ENCODE peak calls at places on chromosomes 13 and 19, in ten cellular contexts. One of them, this sample, is unnamed.

GRCh38 chr13:30119476-30119875 is 187.9 kb downstream of the KATNAL1 start:
- DNase-seq in body of pancreas: no peak
- DNase-seq in mucosa of descending colon: no peak
- DNase-seq in OCI-LY7: no peak
- DNase-seq in CD4-positive, CD25-positive, alpha-beta regulatory T cell: peak; percentile 30
- DNase-seq in colonic mucosa: no peak
- DNase-seq in adipocyte: peak; percentile 87
- DNase-seq in esophagus squamous epithelium: no peak
- DNase-seq in fibroblast of lung: peak; percentile 18
- DNase-seq in ascending aorta: no peak
- DNase-seq in this sample: no peak

GRCh38 chr13:76512676-76513277 is 373.4 kb downstream of the KCTD12 start:
- DNase-seq in colonic mucosa: no peak
- DNase-seq in fibroblast of lung: peak; percentile 97
- DNase-seq in CD4-positive, CD25-positive, alpha-beta regulatory T cell: no peak
- DNase-seq in OCI-LY7: no peak
- DNase-seq in adipocyte: peak; percentile 91
- DNase-seq in body of pancreas: no peak
- DNase-seq in ascending aorta: no peak
- DNase-seq in mucosa of descending colon: no peak
- DNase-seq in esophagus squamous epithelium: no peak
- DNase-seq in this sample: no peak

GRCh38 chr19:1113278-1113985 is 9.6 kb downstream of the GPX4 start:
- DNase-seq in OCI-LY7: peak; percentile 86
- DNase-seq in fibroblast of lung: peak; percentile 94
- DNase-seq in mucosa of descending colon: peak; percentile 98
- DNase-seq in esophagus squamous epithelium: peak; percentile 69
- DNase-seq in ascending aorta: peak; percentile 97
- DNase-seq in colonic mucosa: peak; percentile 99
- DNase-seq in adipocyte: peak; percentile 96
- DNase-seq in body of pancreas: peak; percentile 97
- DNase-seq in CD4-positive, CD25-positive, alpha-beta regulatory T cell: peak; percentile 79
- DNase-seq in this sample: peak; percentile 96

GRCh38 chr13:73748404-73748803 is 385.8 kb downstream of the KLF12 start:
- DNase-seq in adipocyte: no peak
- DNase-seq in esophagus squamous epithelium: no peak
- DNase-seq in mucosa of descending colon: no peak
- DNase-seq in ascending aorta: no peak
- DNase-seq in fibroblast of lung: no peak
- DNase-seq in CD4-positive, CD25-positive, alpha-beta regulatory T cell: no peak
- DNase-seq in body of pancreas: no peak
- DNase-seq in colonic mucosa: no peak
- DNase-seq in OCI-LY7: no peak
- DNase-seq in this sample: no peak

GRCh38 chr13:21925720-21926119 is 254.8 kb downstream of the FGF9 start:
- DNase-seq in body of pancreas: no peak
- DNase-seq in fibroblast of lung: no peak
- DNase-seq in OCI-LY7: no peak
- DNase-seq in colonic mucosa: no peak
- DNase-seq in mucosa of descending colon: no peak
- DNase-seq in CD4-positive, CD25-positive, alpha-beta regulatory T cell: no peak
- DNase-seq in adipocyte: no peak
- DNase-seq in ascending aorta: peak; percentile 33
- DNase-seq in esophagus squamous epithelium: no peak
- DNase-seq in this sample: no peak

GRCh38 chr19:50843701-50844221 is 10.4 kb upstream of the KLK15 start:
- DNase-seq in ascending aorta: no peak
- DNase-seq in OCI-LY7: no peak
- DNase-seq in CD4-positive, CD25-positive, alpha-beta regulatory T cell: no peak
- DNase-seq in colonic mucosa: no peak
- DNase-seq in body of pancreas: no peak
- DNase-seq in esophagus squamous epithelium: no peak
- DNase-seq in adipocyte: no peak
- DNase-seq in mucosa of descending colon: no peak
- DNase-seq in fibroblast of lung: no peak
- DNase-seq in this sample: no peak

GRCh38 chr13:95950103-95950502 is 103.1 kb downstream of the UGGT2 start:
- DNase-seq in adipocyte: no peak
- DNase-seq in ascending aorta: no peak
- DNase-seq in colonic mucosa: no peak
- DNase-seq in OCI-LY7: no peak
- DNase-seq in body of pancreas: no peak
- DNase-seq in esophagus squamous epithelium: no peak
- DNase-seq in CD4-positive, CD25-positive, alpha-beta regulatory T cell: no peak
- DNase-seq in fibroblast of lung: no peak
- DNase-seq in mucosa of descending colon: no peak
- DNase-seq in this sample: no peak

GRCh38 chr19:55209430-55210119 is at the start of gene PTPRH:
- DNase-seq in ascending aorta: no peak
- DNase-seq in mucosa of descending colon: peak; percentile 85
- DNase-seq in body of pancreas: peak; percentile 55
- DNase-seq in colonic mucosa: peak; percentile 87
- DNase-seq in CD4-positive, CD25-positive, alpha-beta regulatory T cell: no peak
- DNase-seq in esophagus squamous epithelium: no peak
- DNase-seq in adipocyte: no peak
- DNase-seq in OCI-LY7: no peak
- DNase-seq in fibroblast of lung: no peak
- DNase-seq in this sample: no peak

GRCh38 chr19:42287826-42288107 is 14.2 kb upstream of the PRR19 start:
- DNase-seq in colonic mucosa: no peak
- DNase-seq in adipocyte: no peak
- DNase-seq in fibroblast of lung: no peak
- DNase-seq in esophagus squamous epithelium: no peak
- DNase-seq in ascending aorta: no peak
- DNase-seq in OCI-LY7: no peak
- DNase-seq in mucosa of descending colon: no peak
- DNase-seq in body of pancreas: no peak
- DNase-seq in CD4-positive, CD25-positive, alpha-beta regulatory T cell: no peak
- DNase-seq in this sample: no peak

DNA sequence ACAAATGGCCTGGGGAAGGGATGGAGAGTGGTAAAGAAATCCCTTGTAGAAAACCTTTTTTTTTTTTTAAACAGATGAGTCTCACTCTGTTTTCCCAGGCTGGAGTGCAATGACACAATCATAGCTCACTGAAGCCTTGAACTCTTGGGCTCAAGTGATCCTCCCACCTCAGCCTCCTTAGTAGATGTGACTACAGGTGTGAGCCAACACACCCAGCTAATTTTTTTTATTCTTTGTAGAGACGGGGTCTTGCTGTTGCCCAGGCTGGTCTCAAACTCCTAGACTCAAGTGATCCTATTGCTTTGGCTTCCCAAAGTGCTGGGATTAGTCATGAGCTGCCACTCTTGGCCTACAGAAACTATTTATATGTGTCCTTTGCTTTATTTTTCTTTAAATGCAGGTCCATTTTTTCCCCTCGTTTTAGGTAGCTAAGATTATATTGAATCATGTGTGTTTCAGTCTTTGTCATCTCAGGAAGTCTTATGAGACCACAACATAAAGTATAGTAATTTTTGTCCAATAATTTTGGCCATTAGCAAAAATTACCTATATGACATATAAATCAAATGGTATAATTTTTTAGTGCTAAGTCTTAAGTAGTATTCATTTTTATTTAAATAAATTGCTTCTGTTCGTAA is 10.5 kb downstream of the LPAR6 start:
- DNase-seq in ascending aorta: no peak
- DNase-seq in body of pancreas: no peak
- DNase-seq in esophagus squamous epithelium: no peak
- DNase-seq in colonic mucosa: no peak
- DNase-seq in mucosa of descending colon: no peak
- DNase-seq in adipocyte: no peak
- DNase-seq in CD4-positive, CD25-positive, alpha-beta regulatory T cell: no peak
- DNase-seq in OCI-LY7: no peak
- DNase-seq in fibroblast of lung: no peak
- DNase-seq in this sample: no peak
- H3K4me3 ChIP-seq in ascending aorta: no peak overlapping the region
- H3K4me3 ChIP-seq in body of pancreas: no peak overlapping the region
- H3K4me3 ChIP-seq in esophagus squamous epithelium: no peak overlapping the region
- H3K4me3 ChIP-seq in colonic mucosa: no peak overlapping the region
- H3K4me3 ChIP-seq in mucosa of descending colon: no peak overlapping the region
- H3K4me3 ChIP-seq in adipocyte: peak overlapping the region; percentile 77
- H3K4me3 ChIP-seq in CD4-positive, CD25-positive, alpha-beta regulatory T cell: peak overlapping the region; percentile 76
- H3K4me3 ChIP-seq in OCI-LY7: no peak overlapping the region
- H3K4me3 ChIP-seq in fibroblast of lung: no peak overlapping the region
- H3K4me3 ChIP-seq in this sample: no peak overlapping the region

GRCh38 chr19:9427941-9428340 is 7.4 kb downstream of the ZNF266 start:
- DNase-seq in colonic mucosa: no peak
- DNase-seq in mucosa of descending colon: no peak
- DNase-seq in ascending aorta: no peak
- DNase-seq in CD4-positive, CD25-positive, alpha-beta regulatory T cell: no peak
- DNase-seq in esophagus squamous epithelium: no peak
- DNase-seq in fibroblast of lung: no peak
- DNase-seq in adipocyte: no peak
- DNase-seq in body of pancreas: no peak
- DNase-seq in OCI-LY7: no peak
- DNase-seq in this sample: no peak

GRCh38 chr19:9436358-9436757 is 985 bp upstream of the ZNF266 start:
- DNase-seq in adipocyte: no peak
- DNase-seq in colonic mucosa: no peak
- DNase-seq in mucosa of descending colon: no peak
- DNase-seq in esophagus squamous epithelium: no peak
- DNase-seq in fibroblast of lung: no peak
- DNase-seq in OCI-LY7: no peak
- DNase-seq in body of pancreas: no peak
- DNase-seq in CD4-positive, CD25-positive, alpha-beta regulatory T cell: no peak
- DNase-seq in ascending aorta: no peak
- DNase-seq in this sample: no peak

GRCh38 chr19:9430444-9430843 is 4.9 kb downstream of the ZNF266 start:
- DNase-seq in mucosa of descending colon: no peak
- DNase-seq in adipocyte: no peak
- DNase-seq in body of pancreas: no peak
- DNase-seq in OCI-LY7: no peak
- DNase-seq in ascending aorta: no peak
- DNase-seq in colonic mucosa: no peak
- DNase-seq in fibroblast of lung: no peak
- DNase-seq in CD4-positive, CD25-positive, alpha-beta regulatory T cell: no peak
- DNase-seq in esophagus squamous epithelium: no peak
- DNase-seq in this sample: no peak

GRCh38 chr19:9435279-9436268 is at the start of gene ZNF266:
- DNase-seq in ascending aorta: peak; percentile 93
- DNase-seq in adipocyte: peak; percentile 97
- DNase-seq in fibroblast of lung: peak; percentile 90
- DNase-seq in mucosa of descending colon: peak; percentile 93
- DNase-seq in colonic mucosa: peak; percentile 91
- DNase-seq in CD4-positive, CD25-positive, alpha-beta regulatory T cell: peak; percentile 90
- DNase-seq in esophagus squamous epithelium: peak; percentile 47
- DNase-seq in OCI-LY7: peak; percentile 95
- DNase-seq in body of pancreas: peak; percentile 90
- DNase-seq in this sample: peak; percentile 94

DNA sequence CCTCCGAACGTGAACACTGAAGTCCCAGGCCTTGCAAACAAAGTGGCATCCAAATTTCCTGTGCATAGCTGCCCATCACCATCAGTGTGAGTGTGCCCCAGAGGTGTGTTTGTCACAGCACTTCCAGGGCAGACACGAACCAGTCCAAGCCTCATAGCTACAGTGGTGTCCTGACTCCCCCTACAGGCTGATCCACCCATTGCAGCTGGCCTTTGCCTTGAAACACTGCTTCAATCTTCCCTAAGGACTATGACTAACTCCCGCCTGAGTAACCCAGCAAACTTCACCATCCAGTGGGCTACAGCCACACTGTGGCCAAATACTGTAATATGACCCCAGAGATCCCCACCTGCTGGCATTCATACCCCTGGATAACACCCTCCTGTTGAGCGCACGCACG is 3.9 kb downstream of the ZNF266 start:
- DNase-seq in mucosa of descending colon: peak; percentile 45
- DNase-seq in colonic mucosa: peak; percentile 27
- DNase-seq in ascending aorta: no peak
- DNase-seq in body of pancreas: peak; percentile 1
- DNase-seq in adipocyte: peak; percentile 43
- DNase-seq in CD4-positive, CD25-positive, alpha-beta regulatory T cell: no peak
- DNase-seq in OCI-LY7: peak; percentile 33
- DNase-seq in fibroblast of lung: peak; percentile 15
- DNase-seq in esophagus squamous epithelium: no peak
- DNase-seq in this sample: peak; percentile 75
- H3K36me3 ChIP-seq in mucosa of descending colon: no peaks in the 10 kb centered on the region
- H3K36me3 ChIP-seq in colonic mucosa: peaks cover 3% of the 10 kb centered on the region
- H3K36me3 ChIP-seq in ascending aorta: peaks cover 51% of the 10 kb centered on the region
- H3K36me3 ChIP-seq in body of pancreas: peaks cover 7% of the 10 kb centered on the region
- H3K36me3 ChIP-seq in adipocyte: peaks cover 45% of the 10 kb centered on the region
- H3K36me3 ChIP-seq in CD4-positive, CD25-positive, alpha-beta regulatory T cell: peaks cover 64% of the 10 kb centered on the region
- H3K36me3 ChIP-seq in OCI-LY7: peaks cover 66% of the 10 kb centered on the region
- H3K36me3 ChIP-seq in fibroblast of lung: peaks cover 2% of the 10 kb centered on the region
- H3K36me3 ChIP-seq in esophagus squamous epithelium: peaks cover 76% of the 10 kb centered on the region
- H3K36me3 ChIP-seq in this sample: no peaks in the 10 kb centered on the region

GRCh38 chr13:75416327-75417005 is 65.5 kb downstream of the TBC1D4 start:
- DNase-seq in mucosa of descending colon: no peak
- DNase-seq in fibroblast of lung: no peak
- DNase-seq in OCI-LY7: peak; percentile 80
- DNase-seq in CD4-positive, CD25-positive, alpha-beta regulatory T cell: no peak
- DNase-seq in body of pancreas: no peak
- DNase-seq in adipocyte: no peak
- DNase-seq in esophagus squamous epithelium: no peak
- DNase-seq in ascending aorta: no peak
- DNase-seq in colonic mucosa: no peak
- DNase-seq in this sample: no peak
- H3K4me3 ChIP-seq in mucosa of descending colon: no peak overlapping the region
- H3K4me3 ChIP-seq in fibroblast of lung: no peak overlapping the region
- H3K4me3 ChIP-seq in OCI-LY7: peak overlapping the region; percentile 29
- H3K4me3 ChIP-seq in CD4-positive, CD25-positive, alpha-beta regulatory T cell: no peak overlapping the region
- H3K4me3 ChIP-seq in body of pancreas: no peak overlapping the region
- H3K4me3 ChIP-seq in adipocyte: peak overlapping the region; percentile 3
- H3K4me3 ChIP-seq in esophagus squamous epithelium: no peak overlapping the region
- H3K4me3 ChIP-seq in ascending aorta: no peak overlapping the region
- H3K4me3 ChIP-seq in colonic mucosa: no peak overlapping the region
- H3K4me3 ChIP-seq in this sample: no peak overlapping the region

GRCh38 chr13:113094410-113094800 is 11.2 kb upstream of the F7 start:
- DNase-seq in esophagus squamous epithelium: no peak
- DNase-seq in OCI-LY7: no peak
- DNase-seq in colonic mucosa: no peak
- DNase-seq in fibroblast of lung: no peak
- DNase-seq in ascending aorta: no peak
- DNase-seq in body of pancreas: no peak
- DNase-seq in CD4-positive, CD25-positive, alpha-beta regulatory T cell: no peak
- DNase-seq in adipocyte: no peak
- DNase-seq in mucosa of descending colon: no peak
- DNase-seq in this sample: no peak

GRCh38 chr13:113096745-113097305 is 8.8 kb upstream of the F7 start:
- DNase-seq in fibroblast of lung: no peak
- DNase-seq in mucosa of descending colon: no peak
- DNase-seq in CD4-positive, CD25-positive, alpha-beta regulatory T cell: no peak
- DNase-seq in esophagus squamous epithelium: no peak
- DNase-seq in OCI-LY7: no peak
- DNase-seq in ascending aorta: no peak
- DNase-seq in body of pancreas: no peak
- DNase-seq in adipocyte: no peak
- DNase-seq in colonic mucosa: no peak
- DNase-seq in this sample: no peak

GRCh38 chr13:113095146-113096051 is 10.2 kb upstream of the F7 start:
- DNase-seq in CD4-positive, CD25-positive, alpha-beta regulatory T cell: no peak
- DNase-seq in OCI-LY7: no peak
- DNase-seq in esophagus squamous epithelium: no peak
- DNase-seq in ascending aorta: no peak
- DNase-seq in fibroblast of lung: no peak
- DNase-seq in mucosa of descending colon: no peak
- DNase-seq in colonic mucosa: no peak
- DNase-seq in adipocyte: no peak
- DNase-seq in body of pancreas: no peak
- DNase-seq in this sample: no peak

GRCh38 chr13:113097651-113098050 is 7.9 kb upstream of the F7 start:
- DNase-seq in body of pancreas: no peak
- DNase-seq in colonic mucosa: no peak
- DNase-seq in CD4-positive, CD25-positive, alpha-beta regulatory T cell: no peak
- DNase-seq in adipocyte: no peak
- DNase-seq in esophagus squamous epithelium: no peak
- DNase-seq in fibroblast of lung: no peak
- DNase-seq in mucosa of descending colon: no peak
- DNase-seq in ascending aorta: no peak
- DNase-seq in OCI-LY7: no peak
- DNase-seq in this sample: no peak

GRCh38 chr13:113096052-113096744 is 9.4 kb upstream of the F7 start:
- DNase-seq in CD4-positive, CD25-positive, alpha-beta regulatory T cell: no peak
- DNase-seq in OCI-LY7: no peak
- DNase-seq in esophagus squamous epithelium: no peak
- DNase-seq in colonic mucosa: no peak
- DNase-seq in body of pancreas: no peak
- DNase-seq in mucosa of descending colon: no peak
- DNase-seq in ascending aorta: no peak
- DNase-seq in adipocyte: no peak
- DNase-seq in fibroblast of lung: no peak
- DNase-seq in this sample: no peak
- H3K36me3 ChIP-seq in CD4-positive, CD25-positive, alpha-beta regulatory T cell: no peaks in the 10 kb centered on the region
- H3K36me3 ChIP-seq in OCI-LY7: no peaks in the 10 kb centered on the region
- H3K36me3 ChIP-seq in esophagus squamous epithelium: peaks cover 21% of the 10 kb centered on the region
- H3K36me3 ChIP-seq in colonic mucosa: no peaks in the 10 kb centered on the region
- H3K36me3 ChIP-seq in body of pancreas: no peaks in the 10 kb centered on the region
- H3K36me3 ChIP-seq in mucosa of descending colon: no peaks in the 10 kb centered on the region
- H3K36me3 ChIP-seq in ascending aorta: no peaks in the 10 kb centered on the region
- H3K36me3 ChIP-seq in adipocyte: no peaks in the 10 kb centered on the region
- H3K36me3 ChIP-seq in fibroblast of lung: no peaks in the 10 kb centered on the region
- H3K36me3 ChIP-seq in this sample: no peaks in the 10 kb centered on the region

This sample was measured in testis.